ENCODE peak calls at places on chromosomes 7 and 10, in four cellular contexts. A is A549, F is GM12878, L is HepG2. S is an unnamed sample.

GRCh38 chr10:60572511-60573194 is 183.0 kb upstream of the ANK3 start:
- DNase-seq in A (no peak), F (no peak), L (peak; percentile 12), S (no peak)

GRCh38 chr10:110544958-110545537 is 22.4 kb upstream of the SMC3 start:
- DNase-seq in A (no peak), F (no peak), L (no peak), S (no peak)

GRCh38 chr10:35993816-35994515 is 351.9 kb upstream of the FZD8 start:
- DNase-seq in A (no peak), F (no peak), L (no peak), S (no peak)

GRCh38 chr10:125562737-125563136 is 120.2 kb downstream of the TEX36 start:
- DNase-seq in A (no peak), F (no peak), L (no peak), S (peak; percentile 8)

GRCh38 chr10:91875779-91876178 is 33.5 kb downstream of the FGFBP3 start:
- DNase-seq in A (no peak), F (no peak), L (no peak), S (no peak)

GRCh38 chr7:200290-200689 is 7.9 kb downstream of the FAM20C start:
- DNase-seq in A (no peak), F (no peak), L (no peak), S (no peak)

GRCh38 chr7:79716329-79716728 is 262.9 kb upstream of the MAGI2 start:
- DNase-seq in A (no peak), F (no peak), L (no peak), S (no peak)

GRCh38 chr7:46115410-46115809 is 194.3 kb upstream of the IGFBP3 start:
- DNase-seq in A (no peak), F (no peak), L (no peak), S (no peak)

GRCh38 chr7:103149808-103150180 is 895 bp upstream of the NAPEPLD start:
- DNase-seq in A (no peak), F (no peak), L (no peak), S (peak; percentile 30)

GRCh38 chr7:74417419-74417971 is 36.2 kb upstream of the GTF2IRD1 start:
- DNase-seq in A (peak; percentile 95), F (no peak), L (peak; percentile 56), S (peak; percentile 92)

DNA sequence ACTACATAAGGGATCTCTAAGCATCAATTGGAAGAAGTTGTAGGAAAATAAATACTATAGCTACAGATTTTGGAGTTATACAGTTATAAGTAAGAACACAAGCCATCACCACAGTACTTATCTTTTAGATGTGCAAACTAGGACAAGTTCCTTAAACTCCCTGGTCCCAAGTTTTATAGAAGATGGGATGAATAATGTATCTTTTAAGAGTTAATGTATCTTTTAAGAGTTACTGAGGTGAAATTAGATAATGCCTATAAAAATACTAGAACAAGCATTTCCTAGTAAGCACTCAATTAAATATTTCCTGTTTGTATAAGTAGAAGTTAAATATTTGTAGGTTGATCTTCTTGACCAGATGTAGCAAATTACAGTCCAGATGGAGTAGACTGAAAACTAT is 56.8 kb downstream of the SEMA3A start:
- DNase-seq in A (no peak), F (no peak), L (no peak), S (no peak)
- H3K27ac ChIP-seq in A (no peak overlapping the region), F (no peak overlapping the region), L (no peak overlapping the region), S (no peak overlapping the region)

GRCh38 chr10:48798486-48799254 is 114.0 kb downstream of the WDFY4 start:
- DNase-seq in A (no peak), F (no peak), L (no peak), S (no peak)

GRCh38 chr10:48803831-48804584 is 119.3 kb downstream of the WDFY4 start:
- DNase-seq in A (no peak), F (no peak), L (no peak), S (no peak)

GRCh38 chr10:48802611-48803046 is 118.0 kb downstream of the WDFY4 start:
- DNase-seq in A (no peak), F (peak; percentile 95), L (no peak), S (no peak)

GRCh38 chr10:48800283-48800675 is 115.6 kb downstream of the WDFY4 start:
- DNase-seq in A (no peak), F (peak; percentile 34), L (no peak), S (peak; percentile 16)

DNA sequence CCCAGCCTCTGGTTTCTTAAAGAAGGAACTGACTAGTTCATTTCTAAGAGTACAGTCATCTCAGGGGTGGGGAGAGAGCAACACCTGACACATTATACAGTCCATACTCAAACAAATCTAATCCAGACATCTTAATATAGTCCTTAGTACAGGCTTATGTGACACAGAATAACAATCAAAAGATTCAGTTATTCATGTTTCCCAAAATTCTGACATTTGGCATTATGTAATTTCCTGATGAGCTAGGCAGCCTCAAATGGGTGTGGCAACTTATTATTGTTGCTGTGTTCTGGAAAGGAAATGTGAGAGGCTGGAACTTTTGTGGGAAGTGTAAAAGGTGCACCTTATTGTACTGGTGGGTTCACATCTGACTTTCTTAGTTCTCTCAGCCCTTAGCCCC is 116.4 kb downstream of the WDFY4 start:
- DNase-seq in A (no peak), F (no peak), L (no peak), S (no peak)
- TF ChIP-seq ESRRA in A (no peak), F (no peak), L (no peak), S (no peak)

GRCh38 chr10:100348389-100348927 is 1.4 kb downstream of the SCD start:
- DNase-seq in A (no peak), F (no peak), L (no peak), S (no peak)
- H3K27ac ChIP-seq in A (peak overlapping the region; percentile 99), F (peak overlapping the region; percentile 59), L (peak overlapping the region; percentile 81), S (peak overlapping the region; percentile 82)

GRCh38 chr10:73916761-73917470 is 6.0 kb downstream of the PLAU start:
- DNase-seq in A (no peak), F (no peak), L (no peak), S (peak; percentile 35)

GRCh38 chr10:73914036-73914435 is 3.1 kb downstream of the PLAU start:
- DNase-seq in A (no peak), F (no peak), L (no peak), S (no peak)

GRCh38 chr10:73915206-73915851 is 4.4 kb downstream of the PLAU start:
- DNase-seq in A (no peak), F (no peak), L (no peak), S (no peak)

GRCh38 chr10:73920084-73920483 is 9.2 kb downstream of the PLAU start:
- DNase-seq in A (no peak), F (no peak), L (no peak), S (no peak)

GRCh38 chr10:73917566-73918305 is 6.8 kb downstream of the PLAU start:
- DNase-seq in A (no peak), F (no peak), L (no peak), S (no peak)
- TF ChIP-seq ESRRA in A (no peak), F (no peak), L (no peak), S (no peak)